ENCODE peak calls at places on chromosomes 7 and 10, in six cellular contexts. L is fibroblast of lung, M is fibroblast of pulmonary artery, S is uterus, D is ovary, H is GM06990. J is an unnamed sample.

GRCh38 chr10:57468886-57469432 is 798.7 kb downstream of the IPMK start:
- DNase-seq in M (no peak), D (no peak), L (no peak), S (no peak), H (no peak), J (no peak)

GRCh38 chr10:1203704-1204103 is 147.5 kb downstream of the WDR37 start:
- DNase-seq in S (no peak), H (no peak), L (no peak), D (no peak), M (no peak), J (no peak)

GRCh38 chr7:17095001-17095574 is 203.4 kb upstream of the AHR start:
- DNase-seq in H (no peak), M (peak), S (no peak), L (peak), D (no peak), J (peak)

GRCh38 chr10:61662794-61663259 is at the start of gene CABCOCO1:
- DNase-seq in H (no peak), D (peak), S (peak), L (peak), M (peak), J (peak)

GRCh38 chr10:110977662-110978061 is 58.3 kb downstream of the SHOC2 start:
- DNase-seq in L (peak), D (no peak), H (no peak), M (no peak), S (no peak), J (peak)

GRCh38 chr7:2307690-2308107 is 6.5 kb downstream of the SNX8 start:
- DNase-seq in M (no peak), D (no peak), H (peak), L (peak), S (no peak), J (no peak)

GRCh38 chr7:70700935-70701425 is 431.0 kb upstream of the GALNT17 start:
- DNase-seq in S (no peak), H (no peak), D (no peak), M (no peak), L (no peak), J (no peak)

GRCh38 chr10:18767981-18768380 is 108.8 kb downstream of the ARL5B start:
- DNase-seq in H (no peak), S (no peak), L (no peak), D (no peak), M (no peak), J (no peak)

GRCh38 chr7:32670105-32670504 is 174.8 kb downstream of the AVL9 start:
- DNase-seq in M (peak), H (no peak), S (no peak), D (no peak), L (peak), J (peak)

GRCh38 chr7:151399906-151400305 is 9.9 kb downstream of the WDR86 start:
- DNase-seq in S (no peak), L (no peak), H (no peak), D (no peak), M (no peak), J (no peak)

GRCh38 chr7:151705744-151706567 is 171.0 kb downstream of the PRKAG2 start:
- DNase-seq in L (peak), H (no peak), S (peak), D (peak), M (peak), J (peak)

GRCh38 chr10:116104210-116104932 is 168.6 kb downstream of the GFRA1 start:
- DNase-seq in H (no peak), D (no peak), M (no peak), L (peak), S (no peak), J (peak)

GRCh38 chr10:131829156-131829930 is 71.5 kb upstream of the PPP2R2D start:
- DNase-seq in D (no peak), M (no peak), S (no peak), L (no peak), H (no peak), J (no peak)

GRCh38 chr7:152924238-152924637 is 164.7 kb downstream of the ACTR3B start:
- DNase-seq in M (no peak), L (no peak), H (no peak), S (no peak), D (no peak), J (no peak)

GRCh38 chr10:17781856-17782255 is 27.3 kb upstream of the MRC1 start:
- DNase-seq in D (no peak), L (no peak), M (no peak), H (no peak), S (no peak), J (no peak)

GRCh38 chr10:102453502-102453901 is 2.2 kb upstream of the C10orf95 start:
- DNase-seq in L (no peak), S (no peak), M (no peak), H (no peak), D (no peak), J (no peak)

GRCh38 chr7:104772405-104772821 is 241.6 kb upstream of the KMT2E start:
- DNase-seq in M (no peak), L (no peak), D (no peak), H (no peak), S (no peak), J (no peak)

GRCh38 chr7:91628742-91629141 is 251.8 kb downstream of the MTERF1 start:
- DNase-seq in H (no peak), M (peak), S (no peak), D (no peak), L (peak), J (no peak)

GRCh38 chr7:38630720-38631673 is at the start of gene AMPH:
- DNase-seq in L (peak), D (no peak), M (peak), S (peak), H (no peak), J (peak)

GRCh38 chr7:139950881-139951525 is 111.7 kb downstream of the PARP12 start:
- DNase-seq in L (no peak), H (no peak), M (no peak), S (no peak), D (no peak), J (no peak)

GRCh38 chr10:60572511-60573194 is 183.0 kb upstream of the ANK3 start:
- DNase-seq in S (no peak), H (no peak), L (peak), D (peak), M (peak), J (peak)

GRCh38 chr10:44925224-44925623 is 14.1 kb downstream of the TMEM72 start:
- DNase-seq in S (no peak), D (no peak), M (peak), H (no peak), L (peak), J (no peak)

GRCh38 chr7:30436518-30436917 is 42.1 kb downstream of the NOD1 start:
- DNase-seq in M (no peak), D (no peak), H (no peak), L (no peak), S (no peak), J (no peak)

GRCh38 chr7:45980973-45981372 is 59.9 kb upstream of the IGFBP3 start:
- DNase-seq in S (no peak), H (no peak), D (no peak), L (peak), M (no peak), J (peak)

GRCh38 chr10:112335866-112336265 is 38.0 kb upstream of the ACSL5 start:
- DNase-seq in L (no peak), S (no peak), D (no peak), M (no peak), H (no peak), J (no peak)

GRCh38 chr7:52925332-52925731 is 110.1 kb upstream of the POM121L12 start:
- DNase-seq in S (no peak), D (no peak), H (no peak), M (no peak), L (no peak), J (no peak)
- TF ChIP-seq CTCF in S (no peak), D (no peak), H (no peak), M (no peak), L (no peak), J (no peak)

GRCh38 chr10:103660364-103661197 is 167.1 kb downstream of the NEURL1 start:
- DNase-seq in D (no peak), M (peak), S (no peak), L (peak), H (no peak), J (peak)
- H3K4me3 ChIP-seq in D (peak), M (peak), S (peak), L (peak), H (peak), J (peak)

DNA sequence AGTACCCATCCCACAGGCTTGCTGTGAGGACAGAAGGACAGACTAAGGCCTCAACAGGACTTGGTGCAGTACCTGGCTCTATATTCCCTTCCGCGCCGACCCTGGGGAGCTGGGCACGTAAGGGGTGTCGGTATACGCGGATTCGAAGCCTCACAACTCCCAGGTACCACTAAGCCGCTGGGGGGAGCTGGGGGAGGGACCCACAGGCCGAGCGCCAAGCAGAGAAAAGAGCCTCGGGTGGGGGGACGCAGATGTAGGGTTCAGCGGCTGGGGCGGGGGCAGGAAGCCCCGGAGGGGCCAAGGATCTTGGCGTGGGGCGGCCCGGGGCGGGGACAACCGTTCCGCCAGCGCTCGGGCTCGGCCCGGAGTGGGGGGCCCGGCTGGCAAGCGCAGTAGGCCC is 126.4 kb upstream of the ZNF746 start:
- DNase-seq in L (peak), S (peak), M (peak), H (peak), D (peak), J (no peak)
- TF ChIP-seq CTCF in L (no peak), S (no peak), M (no peak), H (peak), D (no peak), J (no peak)

DNA sequence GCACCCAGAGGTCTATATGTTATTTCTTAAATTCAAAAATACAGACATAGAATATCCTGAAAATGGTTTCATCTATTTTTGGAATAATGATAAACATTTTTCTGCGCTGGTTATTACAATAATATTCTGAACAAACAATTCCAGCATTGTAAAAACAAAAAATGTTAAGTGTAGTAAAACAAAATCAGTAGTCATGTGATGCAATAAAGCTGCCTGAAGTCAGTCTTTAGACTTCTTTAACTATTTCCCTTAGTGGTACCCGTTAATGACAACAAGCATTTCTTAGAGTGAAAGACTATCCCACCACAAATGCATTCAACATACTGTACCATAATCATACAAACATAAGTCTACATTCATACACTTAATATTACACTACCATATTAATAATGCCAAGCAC is 1.6 kb downstream of the SKAP2 start:
- DNase-seq in L (no peak), D (no peak), S (no peak), M (no peak), H (no peak), J (no peak)
- H3K4me3 ChIP-seq in L (peak), D (no peak), S (no peak), M (no peak), H (peak), J (no peak)

GRCh38 chr7:95342642-95343252 is 18.4 kb upstream of the PON1 start:
- DNase-seq in S (no peak), L (no peak), M (no peak), D (no peak), H (no peak), J (no peak)
- TF ChIP-seq CTCF in S (no peak), L (peak), M (no peak), D (no peak), H (no peak), J (no peak)

J was measured in AG10803.